ENCODE peak calls at places on chromosome 9, in eight cellular contexts. J is brain microvascular endothelial cell, K is cardiac fibroblast, U is psoas muscle, L is mammary epithelial cell, B is skeletal muscle cell, G is heart right ventricle, D is AG04450. P is an unnamed sample.

GRCh38 chr9:82570226-82570625 is 492.7 kb downstream of the RASEF start:
- DNase-seq in J (no peak), K (no peak), U (no peak), L (peak), B (no peak), G (no peak), D (no peak), P (no peak)

GRCh38 chr9:105297442-105298097 is 53.1 kb downstream of the SLC44A1 start:
- DNase-seq in J (no peak), K (no peak), U (no peak), L (no peak), B (no peak), G (no peak), D (no peak), P (no peak)

GRCh38 chr9:71806916-71807315 is 38.6 kb upstream of the CEMIP2 start:
- DNase-seq in J (peak), K (peak), U (peak), L (peak), B (peak), G (peak), D (peak), P (peak)

GRCh38 chr9:112755675-112756074 is 5.1 kb downstream of the SNX30 start:
- DNase-seq in J (no peak), K (no peak), U (no peak), L (no peak), B (no peak), G (peak), D (no peak), P (no peak)

GRCh38 chr9:726005-726404 is 115.5 kb upstream of the DMRT1 start:
- DNase-seq in J (no peak), K (no peak), U (no peak), L (no peak), B (no peak), G (no peak), D (no peak), P (no peak)

GRCh38 chr9:73038613-73039012 is 85.8 kb upstream of the ALDH1A1 start:
- DNase-seq in J (no peak), K (peak), U (peak), L (peak), B (peak), G (peak), D (no peak), P (no peak)

GRCh38 chr9:123763910-123764588 is 165.9 kb downstream of the DENND1A start:
- DNase-seq in J (peak), K (peak), U (no peak), L (peak), B (peak), G (no peak), D (no peak), P (peak)

GRCh38 chr9:19512432-19512831 is 103.6 kb downstream of the ACER2 start:
- DNase-seq in J (no peak), K (no peak), U (no peak), L (no peak), B (no peak), G (no peak), D (no peak), P (no peak)

GRCh38 chr9:33130501-33130900 is 36.6 kb downstream of the B4GALT1 start:
- DNase-seq in J (peak), K (peak), U (no peak), L (peak), B (peak), G (no peak), D (no peak), P (peak)

GRCh38 chr9:8648271-8648670 is 848.7 kb upstream of the DMAC1 start:
- DNase-seq in J (no peak), K (peak), U (no peak), L (no peak), B (no peak), G (no peak), D (no peak), P (no peak)

GRCh38 chr9:92313624-92314012 is 11.5 kb downstream of the NOL8 start:
- DNase-seq in J (no peak), K (no peak), U (no peak), L (no peak), B (no peak), G (no peak), D (no peak), P (no peak)

GRCh38 chr9:15127831-15128230 is 179.2 kb downstream of the TTC39B start:
- DNase-seq in J (no peak), K (no peak), U (no peak), L (no peak), B (no peak), G (no peak), D (no peak), P (no peak)
- H3K4me3 ChIP-seq in J (no peak), K (no peak), U (no peak), L (no peak), B (no peak), G (no peak), D (no peak), P (no peak)

GRCh38 chr9:95055337-95055850 is 262.1 kb downstream of the FANCC start:
- DNase-seq in J (no peak), K (peak), U (no peak), L (no peak), B (no peak), G (no peak), D (no peak), P (no peak)

GRCh38 chr9:95057121-95057520 is 260.4 kb downstream of the FANCC start:
- DNase-seq in J (peak), K (no peak), U (no peak), L (no peak), B (no peak), G (no peak), D (peak), P (no peak)

GRCh38 chr9:95053611-95054440 is 263.7 kb downstream of the FANCC start:
- DNase-seq in J (no peak), K (no peak), U (no peak), L (no peak), B (no peak), G (no peak), D (no peak), P (no peak)

GRCh38 chr9:95058121-95058785 is 259.3 kb downstream of the FANCC start:
- DNase-seq in J (no peak), K (no peak), U (no peak), L (no peak), B (no peak), G (no peak), D (no peak), P (no peak)

DNA sequence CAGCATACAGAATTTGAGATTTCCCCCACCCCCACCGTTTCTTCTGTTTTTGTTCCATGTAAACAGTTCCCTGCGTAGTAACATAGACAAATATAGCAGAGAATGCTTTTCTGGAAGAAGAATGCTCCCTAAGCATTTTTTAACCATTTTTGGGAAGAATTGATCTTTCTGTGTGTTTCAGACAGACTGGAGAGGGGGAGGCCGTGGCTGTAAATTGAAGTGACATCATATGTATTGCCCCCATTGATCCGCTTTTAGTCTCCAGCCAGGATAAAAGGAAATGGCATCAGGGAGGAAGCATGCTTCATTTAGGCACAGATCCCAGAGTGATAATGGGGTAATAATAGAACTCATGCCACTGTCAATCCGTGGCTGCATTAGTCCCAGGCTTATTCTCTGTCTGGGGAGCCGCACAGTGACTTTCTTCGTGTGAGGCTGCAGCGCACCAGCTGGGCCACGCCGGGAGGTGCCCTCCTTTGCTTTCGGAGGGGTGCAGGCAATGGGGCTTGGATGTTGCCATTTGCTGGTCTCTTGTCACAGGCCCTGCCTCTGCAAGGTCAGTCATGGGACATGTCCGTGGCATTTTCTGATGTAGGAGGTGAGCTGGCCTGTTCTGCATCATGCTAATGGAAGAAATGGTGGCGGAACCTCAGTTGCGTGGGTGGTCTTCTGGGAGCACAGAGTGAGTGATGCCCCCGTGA is 261.5 kb downstream of the FANCC start:
- DNase-seq in J (peak), K (peak), U (peak), L (no peak), B (peak), G (peak), D (peak), P (no peak)
- H3K4me3 ChIP-seq in J (peak), K (no peak), U (peak), L (peak), B (no peak), G (peak), D (peak), P (peak)

GRCh38 chr9:136656795-136657611 is 5.7 kb upstream of the EGFL7 start:
- DNase-seq in J (no peak), K (no peak), U (peak), L (no peak), B (no peak), G (peak), D (no peak), P (no peak)
- H3K4me3 ChIP-seq in J (no peak), K (no peak), U (peak), L (no peak), B (no peak), G (peak), D (no peak), P (no peak)

DNA sequence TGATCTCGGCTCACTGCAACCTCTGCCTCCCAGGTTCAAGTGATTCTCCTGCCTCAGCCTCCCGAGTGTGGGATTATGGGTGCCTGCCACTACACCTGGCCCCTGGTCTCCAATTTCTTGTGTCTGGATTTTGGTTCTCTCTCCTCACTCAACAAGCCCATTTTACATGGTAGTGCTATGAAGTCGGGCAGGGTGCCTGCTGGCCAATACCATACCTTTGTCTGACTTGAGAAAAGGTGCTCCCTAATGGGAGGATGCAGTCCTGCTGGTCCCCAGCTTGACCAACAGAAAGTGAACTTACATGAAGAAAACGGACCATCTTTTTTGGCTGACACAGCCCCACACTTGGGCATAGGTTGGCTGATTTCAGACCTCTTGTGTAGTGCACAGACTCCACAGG is 21.6 kb upstream of the PTGS1 start:
- DNase-seq in J (no peak), K (no peak), U (no peak), L (no peak), B (no peak), G (no peak), D (no peak), P (no peak)
- H3K4me3 ChIP-seq in J (no peak), K (no peak), U (no peak), L (no peak), B (no peak), G (no peak), D (no peak), P (no peak)

GRCh38 chr9:110125763-110126351 is 82.1 kb downstream of the C9orf152 start:
- DNase-seq in J (no peak), K (no peak), U (no peak), L (no peak), B (no peak), G (no peak), D (no peak), P (no peak)

GRCh38 chr9:110128664-110129329 is 79.2 kb downstream of the C9orf152 start:
- DNase-seq in J (peak), K (peak), U (no peak), L (no peak), B (no peak), G (no peak), D (no peak), P (no peak)

GRCh38 chr9:110125207-110125751 is 82.7 kb downstream of the C9orf152 start:
- DNase-seq in J (peak), K (peak), U (peak), L (peak), B (peak), G (peak), D (peak), P (peak)

GRCh38 chr9:110126457-110126856 is 81.5 kb downstream of the C9orf152 start:
- DNase-seq in J (peak), K (no peak), U (no peak), L (no peak), B (no peak), G (no peak), D (no peak), P (no peak)

GRCh38 chr9:110126986-110127864 is 80.7 kb downstream of the C9orf152 start:
- DNase-seq in J (peak), K (peak), U (peak), L (peak), B (peak), G (peak), D (no peak), P (peak)
- H3K4me3 ChIP-seq in J (peak), K (peak), U (peak), L (no peak), B (peak), G (peak), D (peak), P (peak)

GRCh38 chr9:95108777-95109176 is 208.7 kb downstream of the FANCC start:
- DNase-seq in J (no peak), K (no peak), U (no peak), L (no peak), B (no peak), G (no peak), D (no peak), P (no peak)

GRCh38 chr9:95105519-95106287 is 211.8 kb downstream of the FANCC start:
- DNase-seq in J (no peak), K (no peak), U (no peak), L (peak), B (no peak), G (no peak), D (no peak), P (peak)

GRCh38 chr9:95104966-95105365 is 212.5 kb downstream of the FANCC start:
- DNase-seq in J (no peak), K (no peak), U (no peak), L (no peak), B (no peak), G (no peak), D (no peak), P (peak)

GRCh38 chr9:95107976-95108375 is 209.5 kb downstream of the FANCC start:
- DNase-seq in J (no peak), K (no peak), U (no peak), L (no peak), B (no peak), G (no peak), D (no peak), P (no peak)

DNA sequence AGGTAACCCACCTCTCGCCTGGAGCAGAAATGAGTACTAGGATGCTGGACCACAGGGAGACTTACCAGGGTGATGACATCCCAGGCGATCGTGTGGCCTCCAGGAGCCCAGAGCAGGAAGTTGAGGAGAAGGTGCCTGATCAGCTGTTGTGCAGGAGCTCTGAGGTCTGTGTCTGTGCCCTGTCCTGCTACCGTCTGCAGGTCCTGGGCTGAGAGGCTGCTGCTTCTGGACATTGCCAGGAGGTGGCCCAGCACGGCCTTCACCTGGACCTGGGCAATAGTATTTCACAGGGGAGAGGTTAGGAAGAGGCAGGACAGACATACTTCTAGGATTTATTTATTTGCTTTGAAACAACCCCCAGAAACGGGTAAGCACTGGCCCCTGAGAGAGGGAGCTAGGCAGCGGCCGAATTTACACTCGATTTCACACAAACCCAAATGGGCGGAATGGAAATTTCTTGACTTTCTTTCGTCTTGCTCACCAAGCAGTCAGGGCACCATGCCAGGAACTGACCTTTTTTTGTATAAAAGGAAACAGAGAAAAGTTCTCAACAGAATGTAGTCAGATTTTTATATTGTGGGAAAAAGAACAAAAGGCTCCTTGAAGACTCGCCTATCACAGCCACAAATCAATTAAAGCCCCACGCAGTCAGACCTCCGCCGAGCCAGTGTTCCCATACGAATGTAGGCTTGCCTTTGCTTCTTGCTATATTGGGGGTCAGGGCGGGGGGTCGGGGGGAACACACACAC is 210.3 kb downstream of the FANCC start:
- DNase-seq in J (peak), K (peak), U (no peak), L (no peak), B (no peak), G (peak), D (peak), P (peak)
- H3K4me3 ChIP-seq in J (no peak), K (no peak), U (no peak), L (no peak), B (no peak), G (no peak), D (no peak), P (no peak)

DNA sequence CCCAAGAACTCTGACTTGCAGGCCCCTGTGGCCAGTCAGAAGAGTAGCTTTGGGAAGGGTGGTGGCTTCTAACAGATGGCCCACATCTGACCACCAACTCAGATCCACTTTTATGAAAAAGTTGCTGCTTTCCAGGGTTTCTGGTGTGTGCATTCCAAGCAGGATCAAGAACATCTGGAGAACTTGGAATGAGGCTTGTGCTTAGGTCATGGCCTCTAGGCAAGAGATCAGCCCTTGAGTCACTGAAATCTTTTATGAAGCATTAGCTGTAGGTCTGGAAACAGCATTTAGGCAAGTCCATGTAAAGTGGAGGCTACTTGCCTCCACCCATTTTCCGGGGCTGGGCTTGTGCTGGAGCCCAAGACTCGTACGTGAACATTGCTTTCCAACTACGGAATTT is 433.3 kb downstream of the SH3GL2 start:
- DNase-seq in J (no peak), K (no peak), U (no peak), L (no peak), B (no peak), G (no peak), D (no peak), P (no peak)
- H3K4me3 ChIP-seq in J (no peak), K (no peak), U (no peak), L (no peak), B (no peak), G (no peak), D (no peak), P (no peak)

DNA sequence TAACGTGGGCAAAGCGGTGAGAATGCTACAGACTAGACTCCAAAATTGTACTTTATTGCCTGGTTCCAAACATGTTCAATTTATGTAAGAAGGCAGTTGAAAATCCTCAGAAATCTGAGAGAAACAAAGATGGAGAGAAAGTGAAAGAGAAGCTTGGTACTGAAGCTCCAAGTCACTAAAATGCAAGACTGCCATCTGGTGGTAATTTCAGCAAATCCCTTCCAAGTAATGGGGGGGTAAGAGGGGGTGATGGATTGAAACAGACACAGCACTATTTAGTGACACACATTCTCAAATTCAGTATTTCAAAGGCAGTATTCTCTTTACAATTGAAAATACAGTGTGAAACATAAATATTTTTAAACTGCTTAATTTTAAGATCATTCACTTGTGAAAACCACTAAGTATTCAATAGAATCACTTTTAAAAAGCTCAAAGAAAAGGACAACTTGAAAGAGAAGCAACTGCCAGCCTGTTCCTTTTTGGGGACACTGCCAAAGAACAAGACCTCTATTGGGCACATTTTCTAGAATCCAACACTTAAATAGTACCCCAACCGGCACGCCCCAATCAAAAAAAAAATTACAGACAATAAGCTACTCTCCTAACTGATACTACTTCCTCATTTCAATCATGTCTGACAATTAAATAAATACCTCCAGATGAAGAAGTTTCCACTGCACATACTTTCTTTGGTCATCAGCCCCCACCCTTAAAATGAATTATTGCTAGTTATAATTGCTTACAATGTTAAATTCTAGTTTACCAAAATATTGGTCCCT is 131.5 kb downstream of the AGTPBP1 start:
- DNase-seq in J (peak), K (peak), U (no peak), L (peak), B (peak), G (peak), D (peak), P (peak)
- H3K4me3 ChIP-seq in J (no peak), K (no peak), U (peak), L (peak), B (peak), G (no peak), D (peak), P (peak)